ENCODE peak calls at places on chromosome 17, in four cellular contexts. O, D, U and S are unnamed samples.

GRCh38 chr17:4897785-4898184 is 1.6 kb upstream of the C17orf107 start:
- DNase-seq in D (no peak), U (no peak), O (no peak), S (no peak)

GRCh38 chr17:7325031-7325528 is 4.1 kb downstream of the NEURL4 start:
- DNase-seq in U (no peak), D (no peak), O (no peak), S (no peak)

GRCh38 chr17:63998721-63999679 is 849 bp downstream of the PRR29 start:
- DNase-seq in D (peak; percentile 81), O (peak; percentile 31), U (no peak), S (no peak)

GRCh38 chr17:47897561-47897960 is 1.5 kb downstream of the SP2 start:
- DNase-seq in U (no peak), O (no peak), D (no peak), S (no peak)

GRCh38 chr17:36703860-36704266 is 102.5 kb downstream of the MRM1 start:
- DNase-seq in O (peak; percentile 94), U (peak; percentile 17), D (no peak), S (peak; percentile 60)

GRCh38 chr17:47204722-47205418 is 4.3 kb upstream of the MYL4 start:
- DNase-seq in U (peak; percentile 50), D (no peak), O (no peak), S (peak; percentile 66)

GRCh38 chr17:47883589-47884426 is 12.2 kb upstream of the SP2 start:
- DNase-seq in U (no peak), O (no peak), D (no peak), S (no peak)

GRCh38 chr17:39098474-39099090 is 52.9 kb downstream of the PLXDC1 start:
- DNase-seq in O (no peak), D (no peak), U (no peak), S (no peak)

GRCh38 chr17:81418710-81419332 is 23.6 kb downstream of the BAHCC1 start:
- DNase-seq in D (no peak), O (no peak), U (no peak), S (no peak)

DNA sequence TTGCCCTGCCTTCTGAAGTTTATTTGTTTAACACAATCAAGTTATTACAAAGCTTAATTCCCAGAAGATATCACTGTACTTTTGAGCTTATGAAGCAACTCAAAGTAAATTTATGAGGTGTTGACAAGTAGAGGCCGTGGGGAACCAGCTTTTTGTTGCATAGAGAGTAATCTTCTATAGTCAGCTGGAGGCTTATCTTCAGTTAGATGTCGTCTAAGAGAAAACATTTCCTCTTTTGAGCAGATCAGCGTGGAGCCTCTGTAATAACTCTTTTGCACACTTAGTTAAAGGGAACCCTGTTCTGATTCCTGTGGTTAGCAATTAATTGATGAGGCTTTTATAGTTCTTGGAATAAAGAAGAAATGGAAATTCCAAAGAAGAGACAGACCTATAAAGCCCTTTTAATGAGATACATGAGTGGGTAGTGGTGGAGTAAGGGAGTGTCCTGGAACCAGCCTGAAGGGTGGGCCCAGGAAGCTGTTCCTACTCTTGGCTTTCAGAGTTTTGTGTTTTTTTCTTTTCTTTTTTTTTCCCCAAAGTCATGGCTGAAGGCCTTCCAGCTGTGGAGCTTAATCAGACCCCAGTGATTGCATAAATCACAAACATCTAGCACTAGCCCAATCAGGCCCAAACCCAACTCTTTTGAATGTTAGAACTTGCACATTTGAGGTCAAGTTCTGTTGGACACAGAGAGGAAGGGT is 28.9 kb upstream of the MAP3K14 start:
- DNase-seq in O (no peak), U (peak; percentile 35), D (no peak), S (no peak)
- H3K4me3 ChIP-seq in O (no peak overlapping the region), U (no peak overlapping the region), D (no peak overlapping the region), S (no peak overlapping the region)

GRCh38 chr17:82629748-82630147 is 18.5 kb downstream of the WDR45B start:
- DNase-seq in D (peak; percentile 21), O (no peak), U (no peak), S (no peak)
- H3K4me1 ChIP-seq in D (peaks cover 4% of the 10 kb centered on the region), O (no peaks in the 10 kb centered on the region), U (no peaks in the 10 kb centered on the region), S (no peaks in the 10 kb centered on the region)

GRCh38 chr17:40355804-40356758 is 8.5 kb downstream of the GJD3 start:
- DNase-seq in O (no peak), U (no peak), D (peak; percentile 81), S (no peak)
- H3K36me3 ChIP-seq in O (no peaks in the 10 kb centered on the region), U (peaks cover 18% of the 10 kb centered on the region), D (no peaks in the 10 kb centered on the region), S (peaks cover 44% of the 10 kb centered on the region)

DNA sequence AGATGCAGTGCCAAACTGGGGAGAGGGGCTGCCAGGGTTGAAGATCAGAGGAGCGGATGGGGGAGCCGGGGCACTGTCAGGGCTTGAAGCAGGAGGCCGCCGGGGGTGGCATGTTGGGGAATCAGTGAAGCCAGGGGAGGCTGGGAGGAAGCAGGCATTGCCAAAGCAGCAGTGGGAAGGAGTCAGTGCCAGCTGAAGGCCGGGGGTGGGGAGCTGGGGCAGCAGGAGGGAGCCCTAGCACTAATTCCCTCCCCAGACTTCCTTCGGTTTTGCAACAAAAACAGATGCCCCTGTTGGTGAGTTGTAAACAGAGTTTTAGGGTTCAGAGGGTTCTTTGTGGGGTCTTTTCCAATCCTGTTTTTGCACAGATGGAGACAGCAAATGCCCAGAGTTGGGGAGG is 10.9 kb upstream of the TAC4 start:
- DNase-seq in O (no peak), U (no peak), D (no peak), S (no peak)
- H3K4me3 ChIP-seq in O (no peak overlapping the region), U (no peak overlapping the region), D (no peak overlapping the region), S (no peak overlapping the region)

GRCh38 chr17:60387666-60388065 is 4.3 kb downstream of the USP32 start:
- DNase-seq in U (no peak), D (no peak), O (no peak), S (no peak)

GRCh38 chr17:60383379-60383778 is 8.6 kb downstream of the USP32 start:
- DNase-seq in O (no peak), U (no peak), D (no peak), S (no peak)

GRCh38 chr17:60388742-60389141 is 3.2 kb downstream of the USP32 start:
- DNase-seq in O (no peak), U (no peak), D (no peak), S (no peak)

GRCh38 chr17:60386137-60386395 is 5.9 kb downstream of the USP32 start:
- DNase-seq in D (no peak), U (no peak), O (no peak), S (no peak)

GRCh38 chr17:60386475-60387058 is 5.4 kb downstream of the USP32 start:
- DNase-seq in O (peak; percentile 20), D (no peak), U (no peak), S (no peak)
- H3K4me1 ChIP-seq in O (peaks cover 50% of the 10 kb centered on the region), D (peaks cover 47% of the 10 kb centered on the region), U (peaks cover 59% of the 10 kb centered on the region), S (peaks cover 9% of the 10 kb centered on the region)

GRCh38 chr17:42692489-42692888 is 10.2 kb downstream of the CNTNAP1 start:
- DNase-seq in O (no peak), U (no peak), D (peak; percentile 66), S (no peak)
- H3K36me3 ChIP-seq in O (no peaks in the 10 kb centered on the region), U (peaks cover 3% of the 10 kb centered on the region), D (no peaks in the 10 kb centered on the region), S (no peaks in the 10 kb centered on the region)